ENCODE peak calls at places on chromosomes 13 and 19, in nine cellular contexts. H is AG09309, U is IMR-90, X is cardiac fibroblast, S is neural progenitor cell, G is pancreas, E is Panc1, I is NB4, D is transverse colon. Z is an unnamed sample.

GRCh38 chr13:95106562-95106961 is 194.7 kb downstream of the ABCC4 start:
- DNase-seq in H (no peak), U (no peak), X (peak), S (no peak), G (no peak), E (no peak), I (no peak), D (no peak), Z (no peak)

GRCh38 chr13:114285166-114285808 is 3.9 kb downstream of the UPF3A start:
- DNase-seq in H (no peak), U (peak), X (no peak), S (no peak), G (no peak), E (no peak), I (no peak), D (no peak), Z (peak)

GRCh38 chr19:6161271-6161850 is 25.9 kb downstream of the ACSBG2 start:
- DNase-seq in H (no peak), U (no peak), X (no peak), S (peak), G (no peak), E (no peak), I (peak), D (peak), Z (no peak)

GRCh38 chr13:48585456-48585840 is 52.6 kb upstream of the RCBTB2 start:
- DNase-seq in H (peak), U (no peak), X (peak), S (peak), G (no peak), E (no peak), I (peak), D (peak), Z (peak)

GRCh38 chr13:21825186-21825585 is 154.3 kb downstream of the FGF9 start:
- DNase-seq in H (no peak), U (peak), X (no peak), S (no peak), G (no peak), E (no peak), I (no peak), D (no peak), Z (no peak)

GRCh38 chr13:81606074-81606473 is 1265.1 kb upstream of the SPRY2 start:
- DNase-seq in H (no peak), U (no peak), X (no peak), S (no peak), G (no peak), E (no peak), I (no peak), D (no peak), Z (peak)

GRCh38 chr19:13079542-13079986 is 23.1 kb downstream of the LYL1 start:
- DNase-seq in H (no peak), U (peak), X (peak), S (no peak), G (no peak), E (no peak), I (no peak), D (peak), Z (no peak)

GRCh38 chr13:21625366-21625765 is 21.4 kb upstream of the MICU2 start:
- DNase-seq in H (no peak), U (peak), X (peak), S (no peak), G (no peak), E (no peak), I (peak), D (peak), Z (no peak)

GRCh38 chr13:76225815-76226489 is 589.8 kb downstream of the LMO7 start:
- DNase-seq in H (no peak), U (peak), X (peak), S (peak), G (no peak), E (no peak), I (no peak), D (no peak), Z (no peak)

GRCh38 chr13:69474286-69474685 is 633.3 kb upstream of the ATXN8OS start:
- DNase-seq in H (no peak), U (no peak), X (no peak), S (no peak), G (no peak), E (no peak), I (no peak), D (no peak), Z (peak)

GRCh38 chr13:113400621-113401451 is 36.9 kb upstream of the GRTP1 start:
- DNase-seq in H (no peak), U (no peak), X (no peak), S (no peak), G (no peak), E (no peak), I (no peak), D (no peak), Z (no peak)

DNA sequence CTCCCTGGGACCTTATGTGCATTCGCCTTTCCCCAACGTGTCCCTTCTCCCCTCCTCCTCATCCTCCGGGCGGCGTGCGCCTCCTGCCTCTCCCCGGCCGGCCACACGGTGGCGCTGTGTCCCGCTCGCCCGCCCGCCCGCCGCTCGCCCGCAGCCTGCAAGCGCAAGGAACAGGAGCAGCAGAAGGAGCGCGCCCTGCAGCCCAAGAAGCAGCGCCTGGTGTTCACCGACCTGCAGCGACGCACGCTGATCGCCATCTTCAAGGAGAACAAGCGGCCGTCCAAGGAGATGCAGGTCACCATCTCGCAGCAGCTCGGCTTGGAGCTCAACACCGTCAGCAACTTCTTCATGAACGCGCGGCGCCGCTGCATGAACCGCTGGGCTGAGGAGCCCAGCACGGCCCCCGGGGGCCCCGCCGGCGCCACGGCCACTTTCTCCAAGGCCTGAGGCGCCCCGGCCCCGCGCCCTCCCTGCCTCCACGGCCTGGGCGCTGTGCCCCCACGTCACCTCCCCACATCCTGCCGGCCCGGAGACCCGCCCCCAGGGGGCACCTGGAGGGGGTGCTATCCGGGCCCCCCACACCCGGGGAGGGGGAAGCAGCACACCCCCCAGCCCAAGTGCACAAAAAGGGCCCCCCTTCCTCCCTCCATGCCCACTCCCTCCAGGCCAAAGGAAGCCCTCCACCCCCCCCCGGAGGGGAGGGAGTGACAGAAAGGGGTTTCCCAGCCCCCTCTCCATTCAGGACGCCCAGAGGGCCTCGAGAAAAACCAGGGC is 21.9 kb downstream of the ONECUT3 start:
- DNase-seq in H (no peak), U (no peak), X (peak), S (no peak), G (no peak), E (no peak), I (no peak), D (no peak), Z (no peak)
- TF ChIP-seq CTCF in H (peak), U (peak), X (peak), S (peak), G (peak), E (peak), I (peak), D (peak), Z (peak)

DNA sequence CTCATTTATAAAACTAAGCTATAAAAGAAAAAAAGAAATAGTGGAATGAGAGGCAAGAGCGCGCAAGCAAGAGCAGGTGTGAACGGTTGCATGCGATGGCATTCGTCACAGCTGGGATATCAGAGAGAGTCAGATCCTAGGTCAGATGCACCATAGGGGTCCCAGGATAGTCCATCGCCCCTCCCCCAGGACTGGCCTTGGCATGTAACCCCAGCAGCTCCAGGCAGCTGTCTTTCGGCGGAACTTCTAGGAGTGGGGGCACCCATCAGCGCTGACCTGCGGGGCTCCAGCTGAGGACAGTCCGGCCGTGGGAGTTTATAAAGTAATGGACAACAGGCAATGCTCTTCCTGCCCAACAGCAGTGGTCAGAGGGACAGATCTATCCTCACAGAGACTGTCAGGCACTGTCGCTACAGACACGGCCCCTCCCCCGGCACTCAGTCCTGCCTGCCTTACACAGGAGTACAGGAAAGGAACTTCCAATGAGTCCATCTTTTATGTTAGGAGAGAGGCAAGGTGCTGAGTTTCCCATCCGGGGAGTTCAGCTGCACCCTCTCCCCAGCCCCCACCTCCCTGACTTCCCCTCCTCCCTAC is 1.4 kb downstream of the SIAH3 start:
- DNase-seq in H (no peak), U (no peak), X (no peak), S (peak), G (no peak), E (no peak), I (no peak), D (no peak), Z (no peak)
- H3K4me3 ChIP-seq in H (no peak), U (no peak), X (no peak), S (peak), G (no peak), E (no peak), I (no peak), D (no peak), Z (peak)

GRCh38 chr13:33707449-33707848 is 110.5 kb upstream of the RFC3 start:
- DNase-seq in H (no peak), U (no peak), X (no peak), S (no peak), G (peak), E (no peak), I (no peak), D (no peak), Z (no peak)

GRCh38 chr13:33711441-33711840 is 106.5 kb upstream of the RFC3 start:
- DNase-seq in H (no peak), U (no peak), X (no peak), S (no peak), G (no peak), E (no peak), I (no peak), D (no peak), Z (no peak)

GRCh38 chr13:33710924-33711323 is 107.0 kb upstream of the RFC3 start:
- DNase-seq in H (no peak), U (no peak), X (no peak), S (peak), G (no peak), E (no peak), I (no peak), D (no peak), Z (no peak)
- TF ChIP-seq CTCF in H (no peak), U (no peak), X (no peak), S (no peak), G (no peak), E (no peak), I (no peak), D (no peak), Z (no peak)

GRCh38 chr19:50657672-50658437 is 8.6 kb downstream of the C19orf81 start:
- DNase-seq in H (peak), U (peak), X (peak), S (peak), G (peak), E (peak), I (peak), D (peak), Z (peak)

GRCh38 chr19:50660083-50660366 is 10.8 kb downstream of the C19orf81 start:
- DNase-seq in H (no peak), U (no peak), X (no peak), S (peak), G (no peak), E (no peak), I (no peak), D (no peak), Z (no peak)

GRCh38 chr19:50657222-50657669 is 8.0 kb downstream of the C19orf81 start:
- DNase-seq in H (no peak), U (no peak), X (no peak), S (no peak), G (no peak), E (no peak), I (no peak), D (no peak), Z (no peak)

GRCh38 chr19:50659318-50660082 is 10.3 kb downstream of the C19orf81 start:
- DNase-seq in H (no peak), U (no peak), X (no peak), S (peak), G (no peak), E (no peak), I (no peak), D (no peak), Z (no peak)

DNA sequence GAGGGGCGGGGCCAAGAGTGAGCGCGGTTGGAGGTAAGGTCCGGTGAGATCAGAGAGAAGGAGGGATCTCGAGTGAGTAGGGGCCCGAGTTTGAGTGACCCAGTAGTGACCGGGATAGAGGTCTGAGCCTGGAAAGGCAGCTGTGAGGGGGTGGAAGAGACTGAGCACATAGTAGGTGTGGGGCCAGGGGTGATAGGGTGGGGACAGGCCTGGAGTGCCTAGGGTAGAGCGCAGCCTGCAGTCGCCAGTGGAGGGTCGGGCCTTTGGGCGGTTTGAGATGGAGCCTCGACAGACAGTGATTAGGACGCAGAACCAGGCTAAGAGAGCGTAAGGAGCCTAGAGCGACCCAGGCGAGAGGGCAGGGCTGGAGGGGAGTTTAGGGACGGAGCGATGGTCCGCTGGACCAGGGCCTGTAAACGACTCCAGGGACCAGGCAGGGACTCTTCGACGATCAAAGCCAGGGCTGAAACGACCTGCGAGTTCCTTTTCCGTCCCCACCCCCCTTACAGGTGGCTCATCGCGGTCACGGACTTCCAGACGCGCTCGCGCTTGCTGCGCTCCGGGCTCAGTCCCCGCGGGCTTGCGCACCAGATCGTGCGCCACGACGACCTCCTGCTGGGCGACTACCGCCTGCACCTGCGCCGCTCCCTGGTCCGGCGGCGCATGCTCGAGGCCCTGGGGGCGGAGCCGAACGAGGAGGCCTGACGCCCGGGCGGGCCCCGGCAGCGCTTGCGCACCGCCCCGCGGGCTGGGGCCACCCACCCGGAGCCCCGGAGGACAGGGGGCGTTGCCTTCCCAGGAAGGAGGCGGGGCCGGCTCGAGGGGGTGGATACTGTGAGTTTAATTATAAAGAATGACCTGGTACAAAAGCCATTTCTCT is 9.4 kb downstream of the C19orf81 start:
- DNase-seq in H (no peak), U (peak), X (peak), S (peak), G (peak), E (no peak), I (peak), D (peak), Z (no peak)
- H3K4me3 ChIP-seq in H (peak), U (peak), X (peak), S (peak), G (peak), E (peak), I (peak), D (no peak), Z (no peak)

GRCh38 chr19:53657330-53657729 is 25.5 kb downstream of the DPRX start:
- DNase-seq in H (no peak), U (no peak), X (no peak), S (no peak), G (no peak), E (no peak), I (no peak), D (no peak), Z (no peak)

GRCh38 chr19:53662209-53662608 is 30.4 kb downstream of the DPRX start:
- DNase-seq in H (no peak), U (no peak), X (no peak), S (no peak), G (no peak), E (no peak), I (no peak), D (no peak), Z (no peak)

GRCh38 chr19:53657778-53658177 is 26.0 kb downstream of the DPRX start:
- DNase-seq in H (no peak), U (no peak), X (no peak), S (no peak), G (no peak), E (no peak), I (no peak), D (no peak), Z (no peak)

GRCh38 chr19:53660584-53660983 is 28.8 kb downstream of the DPRX start:
- DNase-seq in H (no peak), U (no peak), X (no peak), S (no peak), G (no peak), E (no peak), I (no peak), D (no peak), Z (no peak)

DNA sequence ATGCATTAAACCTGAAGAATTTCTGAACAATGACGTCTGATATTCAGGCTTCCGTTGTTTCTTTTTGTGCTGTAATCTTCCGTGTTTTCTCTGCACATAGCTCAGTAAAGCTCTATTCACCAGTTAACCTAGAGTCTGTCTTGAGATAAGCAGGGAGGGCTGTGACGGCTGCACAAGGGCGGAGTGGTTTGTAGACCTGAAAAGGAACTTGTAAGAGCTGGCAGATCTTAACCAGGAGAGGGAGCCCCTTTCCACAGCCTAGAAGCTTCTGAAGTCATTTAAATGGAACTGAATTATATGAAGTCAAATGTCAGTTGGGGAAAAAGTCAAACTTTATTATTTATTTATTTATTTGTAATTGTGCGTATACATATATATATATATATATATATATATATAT is 27.5 kb downstream of the DPRX start:
- DNase-seq in H (no peak), U (no peak), X (peak), S (peak), G (no peak), E (peak), I (peak), D (no peak), Z (no peak)
- TF ChIP-seq CTCF in H (peak), U (no peak), X (peak), S (peak), G (no peak), E (peak), I (peak), D (no peak), Z (no peak)

GRCh38 chr19:46299004-46299509 is 2.2 kb downstream of the HIF3A start:
- DNase-seq in H (no peak), U (peak), X (peak), S (no peak), G (peak), E (no peak), I (no peak), D (peak), Z (peak)
- H3K4me3 ChIP-seq in H (no peak), U (no peak), X (peak), S (no peak), G (peak), E (no peak), I (no peak), D (peak), Z (no peak)

Z was measured in retinal pigment epithelial cell.